ENCODE peak calls at places on chromosomes 7 and 10, in ten cellular contexts. One of them, this sample, is unnamed.

GRCh38 chr7:135217645-135218509 is 6.6 kb upstream of the WDR91 start:
- DNase-seq in H1: no peak
- DNase-seq in GM12891: no peak
- DNase-seq in sigmoid colon: no peak
- DNase-seq in HL-60: no peak
- DNase-seq in K562: no peak
- DNase-seq in SK-N-SH: no peak
- DNase-seq in HCT116: no peak
- DNase-seq in transverse colon: no peak
- DNase-seq in upper lobe of left lung: no peak
- DNase-seq in this sample: no peak

GRCh38 chr10:48885376-48885775 is 54.3 kb downstream of the LRRC18 start:
- DNase-seq in H1: no peak
- DNase-seq in GM12891: no peak
- DNase-seq in sigmoid colon: no peak
- DNase-seq in HL-60: peak
- DNase-seq in K562: peak
- DNase-seq in SK-N-SH: peak
- DNase-seq in HCT116: peak
- DNase-seq in transverse colon: no peak
- DNase-seq in upper lobe of left lung: no peak
- DNase-seq in this sample: no peak

GRCh38 chr7:76302299-76303056 is at the start of gene HSPB1:
- DNase-seq in H1: no peak
- DNase-seq in GM12891: peak
- DNase-seq in sigmoid colon: peak
- DNase-seq in HL-60: peak
- DNase-seq in K562: peak
- DNase-seq in SK-N-SH: peak
- DNase-seq in HCT116: peak
- DNase-seq in transverse colon: peak
- DNase-seq in upper lobe of left lung: peak
- DNase-seq in this sample: peak

GRCh38 chr10:126476256-126476655 is 88.0 kb upstream of the ADAM12 start:
- DNase-seq in H1: no peak
- DNase-seq in GM12891: no peak
- DNase-seq in sigmoid colon: no peak
- DNase-seq in HL-60: no peak
- DNase-seq in K562: no peak
- DNase-seq in SK-N-SH: no peak
- DNase-seq in HCT116: no peak
- DNase-seq in transverse colon: no peak
- DNase-seq in upper lobe of left lung: no peak
- DNase-seq in this sample: no peak

GRCh38 chr10:29412452-29413004 is 123.7 kb downstream of the LYZL1 start:
- DNase-seq in H1: no peak
- DNase-seq in GM12891: no peak
- DNase-seq in sigmoid colon: no peak
- DNase-seq in HL-60: no peak
- DNase-seq in K562: no peak
- DNase-seq in SK-N-SH: no peak
- DNase-seq in HCT116: no peak
- DNase-seq in transverse colon: no peak
- DNase-seq in upper lobe of left lung: no peak
- DNase-seq in this sample: no peak

GRCh38 chr10:58152698-58153263 is 114.9 kb downstream of the IPMK start:
- DNase-seq in H1: peak
- DNase-seq in GM12891: no peak
- DNase-seq in sigmoid colon: no peak
- DNase-seq in HL-60: peak
- DNase-seq in K562: peak
- DNase-seq in SK-N-SH: peak
- DNase-seq in HCT116: peak
- DNase-seq in transverse colon: peak
- DNase-seq in upper lobe of left lung: no peak
- DNase-seq in this sample: peak

GRCh38 chr7:79459381-79459780 is 5.9 kb upstream of the MAGI2 start:
- DNase-seq in H1: no peak
- DNase-seq in GM12891: no peak
- DNase-seq in sigmoid colon: no peak
- DNase-seq in HL-60: no peak
- DNase-seq in K562: no peak
- DNase-seq in SK-N-SH: no peak
- DNase-seq in HCT116: no peak
- DNase-seq in transverse colon: no peak
- DNase-seq in upper lobe of left lung: no peak
- DNase-seq in this sample: no peak

GRCh38 chr10:94194256-94194655 is 168.5 kb downstream of the NOC3L start:
- DNase-seq in H1: no peak
- DNase-seq in GM12891: no peak
- DNase-seq in sigmoid colon: no peak
- DNase-seq in HL-60: no peak
- DNase-seq in K562: no peak
- DNase-seq in SK-N-SH: no peak
- DNase-seq in HCT116: no peak
- DNase-seq in transverse colon: no peak
- DNase-seq in upper lobe of left lung: no peak
- DNase-seq in this sample: no peak

DNA sequence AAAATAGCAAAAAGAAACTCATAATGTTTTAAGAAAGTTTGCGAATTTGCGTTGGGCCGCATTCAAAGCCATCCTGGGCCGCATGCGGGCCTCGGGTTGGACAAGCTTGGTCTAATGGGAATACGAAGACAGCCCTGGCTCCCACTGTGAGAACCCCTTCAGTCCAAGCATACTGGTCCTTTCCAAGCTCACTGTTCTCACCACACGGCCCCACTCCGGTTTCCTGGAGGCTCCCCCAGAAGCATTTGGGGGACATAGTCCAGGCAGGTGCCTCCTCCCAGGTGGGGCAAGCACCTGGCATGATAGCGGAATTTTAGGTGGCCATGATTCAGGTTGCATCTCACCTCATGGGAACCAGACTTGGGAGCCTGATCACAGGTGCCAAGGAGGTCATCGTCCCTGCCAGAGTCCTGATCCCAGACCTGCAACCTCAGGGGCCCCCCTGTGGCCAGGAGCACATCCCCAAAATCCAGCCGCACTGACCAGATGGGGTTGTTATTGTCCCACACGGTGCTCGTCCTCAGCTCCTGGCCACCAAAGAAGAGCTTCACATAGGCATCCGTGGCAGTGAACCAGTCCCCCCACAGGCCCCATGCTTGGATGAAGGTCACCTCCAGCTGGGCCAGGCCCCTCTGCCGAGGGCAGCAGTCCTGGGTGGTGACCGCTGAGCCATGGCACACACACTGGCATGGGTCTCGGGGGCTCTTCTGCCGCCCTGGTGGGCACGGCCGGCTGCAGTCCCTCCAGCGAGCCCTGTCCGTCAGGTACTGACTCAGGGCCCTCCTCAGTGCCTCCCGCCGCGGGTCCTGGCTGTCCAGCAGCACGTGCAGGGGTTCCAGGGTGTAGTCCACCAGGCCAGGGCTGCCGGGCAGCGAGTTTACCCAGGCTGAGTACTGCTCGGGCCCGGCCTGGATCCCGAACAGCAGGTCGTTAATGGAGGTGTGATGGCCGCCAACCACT is 4.4 kb downstream of the PRF1 start:
- DNase-seq in H1: no peak
- DNase-seq in GM12891: no peak
- DNase-seq in sigmoid colon: no peak
- DNase-seq in HL-60: no peak
- DNase-seq in K562: no peak
- DNase-seq in SK-N-SH: no peak
- DNase-seq in HCT116: no peak
- DNase-seq in transverse colon: no peak
- DNase-seq in upper lobe of left lung: peak
- DNase-seq in this sample: no peak
- TF ChIP-seq POLR2AphosphoS5 in H1: no peak
- TF ChIP-seq POLR2AphosphoS5 in GM12891: no peak
- TF ChIP-seq POLR2AphosphoS5 in sigmoid colon: no peak
- TF ChIP-seq POLR2AphosphoS5 in HL-60: no peak
- TF ChIP-seq POLR2AphosphoS5 in K562: no peak
- TF ChIP-seq POLR2AphosphoS5 in SK-N-SH: no peak
- TF ChIP-seq POLR2AphosphoS5 in HCT116: no peak
- TF ChIP-seq POLR2AphosphoS5 in transverse colon: no peak
- TF ChIP-seq POLR2AphosphoS5 in upper lobe of left lung: no peak
- TF ChIP-seq POLR2AphosphoS5 in this sample: no peak

DNA sequence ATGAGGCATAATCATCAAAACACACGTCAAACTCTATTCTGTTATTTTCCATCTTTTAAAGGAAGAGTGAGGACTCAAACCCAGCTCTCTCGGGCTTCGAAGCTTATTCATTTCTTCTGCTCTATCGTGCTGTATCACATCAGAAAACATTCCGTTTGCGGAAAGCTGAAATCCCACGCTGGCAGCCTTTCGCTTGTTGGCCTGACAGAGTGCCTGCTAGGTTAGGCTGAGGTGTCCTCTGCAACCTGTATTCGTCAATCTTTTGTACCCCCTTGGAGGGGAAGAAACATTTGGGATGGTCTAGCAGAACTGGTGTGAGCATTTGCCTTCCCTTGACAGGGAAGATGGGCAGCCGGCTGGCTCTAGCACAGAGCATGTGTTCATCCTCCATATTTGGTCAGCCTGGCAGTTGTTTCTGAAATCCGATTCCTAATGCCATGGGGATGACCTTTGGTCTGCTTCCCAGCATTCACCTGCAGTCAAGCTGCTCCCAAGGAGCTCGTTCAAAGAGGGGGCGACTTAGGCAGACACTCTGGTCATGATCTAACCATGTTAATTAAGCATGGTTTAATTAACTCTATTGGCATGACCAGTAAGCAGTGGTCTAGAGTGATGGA is 55.2 kb downstream of the TACC2 start:
- DNase-seq in H1: no peak
- DNase-seq in GM12891: no peak
- DNase-seq in sigmoid colon: peak
- DNase-seq in HL-60: no peak
- DNase-seq in K562: no peak
- DNase-seq in SK-N-SH: no peak
- DNase-seq in HCT116: no peak
- DNase-seq in transverse colon: peak
- DNase-seq in upper lobe of left lung: no peak
- DNase-seq in this sample: no peak
- TF ChIP-seq POLR2AphosphoS5 in H1: no peak
- TF ChIP-seq POLR2AphosphoS5 in GM12891: no peak
- TF ChIP-seq POLR2AphosphoS5 in sigmoid colon: no peak
- TF ChIP-seq POLR2AphosphoS5 in HL-60: no peak
- TF ChIP-seq POLR2AphosphoS5 in K562: no peak
- TF ChIP-seq POLR2AphosphoS5 in SK-N-SH: no peak
- TF ChIP-seq POLR2AphosphoS5 in HCT116: peak
- TF ChIP-seq POLR2AphosphoS5 in transverse colon: no peak
- TF ChIP-seq POLR2AphosphoS5 in upper lobe of left lung: no peak
- TF ChIP-seq POLR2AphosphoS5 in this sample: peak

GRCh38 chr10:130061760-130062159 is 48.9 kb downstream of the C10orf143 start:
- DNase-seq in H1: no peak
- DNase-seq in GM12891: no peak
- DNase-seq in sigmoid colon: no peak
- DNase-seq in HL-60: no peak
- DNase-seq in K562: no peak
- DNase-seq in SK-N-SH: no peak
- DNase-seq in HCT116: no peak
- DNase-seq in transverse colon: no peak
- DNase-seq in upper lobe of left lung: no peak
- DNase-seq in this sample: no peak
- TF ChIP-seq POLR2AphosphoS5 in H1: no peak
- TF ChIP-seq POLR2AphosphoS5 in GM12891: no peak
- TF ChIP-seq POLR2AphosphoS5 in sigmoid colon: no peak
- TF ChIP-seq POLR2AphosphoS5 in HL-60: no peak
- TF ChIP-seq POLR2AphosphoS5 in K562: no peak
- TF ChIP-seq POLR2AphosphoS5 in SK-N-SH: no peak
- TF ChIP-seq POLR2AphosphoS5 in HCT116: no peak
- TF ChIP-seq POLR2AphosphoS5 in transverse colon: no peak
- TF ChIP-seq POLR2AphosphoS5 in upper lobe of left lung: no peak
- TF ChIP-seq POLR2AphosphoS5 in this sample: no peak

GRCh38 chr7:129866251-129866650 is 86.5 kb downstream of the UBE2H start:
- DNase-seq in H1: no peak
- DNase-seq in GM12891: no peak
- DNase-seq in sigmoid colon: no peak
- DNase-seq in HL-60: no peak
- DNase-seq in K562: no peak
- DNase-seq in SK-N-SH: no peak
- DNase-seq in HCT116: no peak
- DNase-seq in transverse colon: no peak
- DNase-seq in upper lobe of left lung: no peak
- DNase-seq in this sample: no peak

GRCh38 chr7:129862672-129863071 is 90.1 kb downstream of the UBE2H start:
- DNase-seq in H1: no peak
- DNase-seq in GM12891: no peak
- DNase-seq in sigmoid colon: no peak
- DNase-seq in HL-60: no peak
- DNase-seq in K562: no peak
- DNase-seq in SK-N-SH: no peak
- DNase-seq in HCT116: no peak
- DNase-seq in transverse colon: no peak
- DNase-seq in upper lobe of left lung: no peak
- DNase-seq in this sample: no peak

GRCh38 chr7:129865093-129865931 is 87.4 kb downstream of the UBE2H start:
- DNase-seq in H1: no peak
- DNase-seq in GM12891: no peak
- DNase-seq in sigmoid colon: no peak
- DNase-seq in HL-60: no peak
- DNase-seq in K562: no peak
- DNase-seq in SK-N-SH: no peak
- DNase-seq in HCT116: no peak
- DNase-seq in transverse colon: no peak
- DNase-seq in upper lobe of left lung: no peak
- DNase-seq in this sample: no peak

GRCh38 chr7:129865932-129866214 is 86.9 kb downstream of the UBE2H start:
- DNase-seq in H1: no peak
- DNase-seq in GM12891: no peak
- DNase-seq in sigmoid colon: no peak
- DNase-seq in HL-60: no peak
- DNase-seq in K562: no peak
- DNase-seq in SK-N-SH: peak
- DNase-seq in HCT116: no peak
- DNase-seq in transverse colon: no peak
- DNase-seq in upper lobe of left lung: no peak
- DNase-seq in this sample: no peak

DNA sequence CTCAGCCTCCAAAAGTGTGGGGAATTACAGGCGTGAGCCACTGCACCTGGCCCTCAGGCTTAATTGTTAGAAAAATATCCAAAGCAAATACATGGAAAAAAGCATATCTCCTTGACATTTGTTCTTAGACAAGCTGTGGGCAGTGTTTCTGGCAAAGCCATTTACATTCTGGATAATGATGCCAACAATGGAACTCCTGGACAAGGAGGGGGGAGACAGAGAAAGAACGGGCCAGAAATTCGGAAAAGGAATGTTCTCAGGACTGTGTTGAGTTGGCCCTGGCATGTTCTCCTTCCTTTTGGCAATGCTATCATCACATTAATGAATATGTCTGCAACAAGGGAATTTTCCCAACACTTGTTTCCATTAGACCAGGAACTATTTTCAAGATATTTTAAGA is 88.7 kb downstream of the UBE2H start:
- DNase-seq in H1: no peak
- DNase-seq in GM12891: no peak
- DNase-seq in sigmoid colon: no peak
- DNase-seq in HL-60: no peak
- DNase-seq in K562: no peak
- DNase-seq in SK-N-SH: no peak
- DNase-seq in HCT116: no peak
- DNase-seq in transverse colon: no peak
- DNase-seq in upper lobe of left lung: no peak
- DNase-seq in this sample: peak
- TF ChIP-seq POLR2AphosphoS5 in H1: no peak
- TF ChIP-seq POLR2AphosphoS5 in GM12891: no peak
- TF ChIP-seq POLR2AphosphoS5 in sigmoid colon: peak
- TF ChIP-seq POLR2AphosphoS5 in HL-60: no peak
- TF ChIP-seq POLR2AphosphoS5 in K562: no peak
- TF ChIP-seq POLR2AphosphoS5 in SK-N-SH: no peak
- TF ChIP-seq POLR2AphosphoS5 in HCT116: no peak
- TF ChIP-seq POLR2AphosphoS5 in transverse colon: no peak
- TF ChIP-seq POLR2AphosphoS5 in upper lobe of left lung: no peak
- TF ChIP-seq POLR2AphosphoS5 in this sample: peak

This sample was measured in stomach.